ENCODE peak calls at places on chromosome 17, in four cellular contexts. B is IMR-90, M is endothelial cell of umbilical vein, C is K562. P is an unnamed sample.

GRCh38 chr17:35373984-35374765 is 754 bp upstream of the SLFN11 start:
- DNase-seq in B (peak; percentile 55), C (no peak), M (no peak), P (no peak)

GRCh38 chr17:59345476-59345875 is 14.0 kb downstream of the YPEL2 start:
- DNase-seq in C (no peak), B (no peak), M (no peak), P (no peak)

GRCh38 chr17:77470800-77471733 is 330.3 kb downstream of the SEC14L1 start:
- DNase-seq in B (peak; percentile 43), M (no peak), C (peak; percentile 63), P (no peak)

GRCh38 chr17:41781404-41782110 is 5.0 kb downstream of the JUP start:
- DNase-seq in M (no peak), B (no peak), C (no peak), P (no peak)

GRCh38 chr17:79513805-79514535 is 96.9 kb downstream of the RBFOX3 start:
- DNase-seq in C (peak; percentile 67), B (no peak), M (no peak), P (no peak)

GRCh38 chr17:38750044-38750311 is 1.8 kb upstream of the PCGF2 start:
- DNase-seq in C (no peak), B (no peak), M (no peak), P (no peak)

GRCh38 chr17:37447641-37448040 is 41.0 kb downstream of the TADA2A start:
- DNase-seq in M (peak; percentile 29), C (no peak), B (peak; percentile 51), P (no peak)

GRCh38 chr17:21044971-21045370 is 2.2 kb upstream of the USP22 start:
- DNase-seq in M (no peak), B (no peak), C (no peak), P (no peak)

GRCh38 chr17:49841548-49841947 is 6.3 kb downstream of the TAC4 start:
- DNase-seq in B (no peak), C (no peak), M (no peak), P (no peak)

GRCh38 chr17:47225911-47226688 is 17.0 kb downstream of the MYL4 start:
- DNase-seq in C (no peak), B (peak; percentile 47), M (peak; percentile 73), P (no peak)

GRCh38 chr17:28807925-28808641 is 34.5 kb downstream of the FAM222B start:
- DNase-seq in C (no peak), B (peak; percentile 92), M (peak; percentile 95), P (peak; percentile 35)

GRCh38 chr17:18186271-18186982 is 2.8 kb downstream of the ALKBH5 start:
- DNase-seq in C (no peak), B (peak; percentile 47), M (peak; percentile 33), P (no peak)

GRCh38 chr17:31371511-31372097 is 19.9 kb upstream of the RAB11FIP4 start:
- DNase-seq in M (peak; percentile 52), B (peak; percentile 73), C (no peak), P (no peak)

GRCh38 chr17:77933777-77934398 is 24.6 kb upstream of the TNRC6C start:
- DNase-seq in C (no peak), M (no peak), B (no peak), P (no peak)

GRCh38 chr17:31646642-31647041 is 212.4 kb downstream of the COPRS start:
- DNase-seq in C (no peak), M (no peak), B (no peak), P (no peak)

GRCh38 chr17:53516643-53517042 is 306.1 kb upstream of the KIF2B start:
- DNase-seq in C (no peak), M (no peak), B (no peak), P (no peak)

GRCh38 chr17:63316100-63316499 is 130.0 kb downstream of the CYB561 start:
- DNase-seq in B (peak; percentile 19), M (no peak), C (no peak), P (no peak)

GRCh38 chr17:6573982-6574688 is 17.8 kb upstream of the PITPNM3 start:
- DNase-seq in B (no peak), C (no peak), M (no peak), P (no peak)

GRCh38 chr17:6575596-6575988 is 19.2 kb upstream of the PITPNM3 start:
- DNase-seq in C (no peak), B (no peak), M (no peak), P (no peak)

GRCh38 chr17:6576038-6576437 is 19.7 kb upstream of the PITPNM3 start:
- DNase-seq in C (no peak), M (no peak), B (no peak), P (no peak)

GRCh38 chr17:6572997-6573396 is 16.6 kb upstream of the PITPNM3 start:
- DNase-seq in B (no peak), C (no peak), M (no peak), P (no peak)

GRCh38 chr17:6574689-6575595 is 18.6 kb upstream of the PITPNM3 start:
- DNase-seq in B (peak; percentile 73), M (peak; percentile 69), C (peak; percentile 65), P (no peak)
- H3K27ac ChIP-seq in B (peak overlapping the region; percentile 29), M (peak overlapping the region; percentile 19), C (peak overlapping the region; percentile 80), P (no peak overlapping the region)

DNA sequence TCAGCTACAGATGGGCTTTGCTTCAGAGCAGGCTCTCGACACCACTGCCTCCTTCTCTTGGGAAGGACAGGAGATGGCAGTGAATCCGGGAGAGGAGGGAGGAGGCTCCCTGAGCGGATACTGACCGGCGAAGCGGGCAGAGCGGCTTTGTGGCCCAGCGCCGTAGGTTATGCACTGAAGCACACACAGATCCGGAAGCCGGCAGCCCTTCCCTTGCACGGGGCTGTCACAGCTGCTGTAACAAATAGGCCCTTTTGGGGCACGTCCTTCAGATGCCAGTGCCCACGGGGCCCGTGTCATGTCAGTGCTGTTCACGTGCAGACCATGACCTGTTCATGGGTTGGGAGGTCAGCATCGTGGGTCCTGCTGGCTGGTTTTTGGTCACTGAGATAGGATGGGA is 144.7 kb upstream of the CHMP6 start:
- DNase-seq in B (no peak), C (no peak), M (no peak), P (no peak)
- H3K4me3 ChIP-seq in B (no peak overlapping the region), C (no peak overlapping the region), M (no peak overlapping the region), P (no peak overlapping the region)

GRCh38 chr17:82049106-82049505 is 2.5 kb downstream of the RFNG start:
- DNase-seq in C (no peak), B (no peak), M (no peak), P (no peak)
- H3K9me1 ChIP-seq in C (peaks cover 2% of the 10 kb centered on the region), B (peaks cover 7% of the 10 kb centered on the region), M (no peaks in the 10 kb centered on the region), P (no peaks in the 10 kb centered on the region)

GRCh38 chr17:57092171-57092570 is 7.1 kb downstream of the AKAP1 start:
- DNase-seq in C (no peak), B (peak; percentile 72), M (no peak), P (no peak)
- H3K27ac ChIP-seq in C (no peak overlapping the region), B (peak overlapping the region; percentile 54), M (no peak overlapping the region), P (no peak overlapping the region)

GRCh38 chr17:9002610-9003354 is 18.5 kb upstream of the NTN1 start:
- DNase-seq in M (no peak), C (no peak), B (no peak), P (no peak)
- H3K4me3 ChIP-seq in M (no peak overlapping the region), C (no peak overlapping the region), B (no peak overlapping the region), P (no peak overlapping the region)

GRCh38 chr17:826778-827177 is 44.6 kb downstream of the MRM3 start:
- DNase-seq in B (no peak), C (no peak), M (no peak), P (no peak)

GRCh38 chr17:828761-829160 is 46.6 kb downstream of the MRM3 start:
- DNase-seq in C (no peak), M (no peak), B (no peak), P (no peak)

GRCh38 chr17:830950-831349 is 48.8 kb downstream of the MRM3 start:
- DNase-seq in M (no peak), C (no peak), B (no peak), P (no peak)

GRCh38 chr17:834136-834535 is 52.0 kb downstream of the MRM3 start:
- DNase-seq in B (no peak), C (no peak), M (no peak), P (no peak)

GRCh38 chr17:830381-830780 is 48.2 kb downstream of the MRM3 start:
- DNase-seq in B (no peak), M (no peak), C (no peak), P (no peak)
- H3K9me1 ChIP-seq in B (peaks cover 6% of the 10 kb centered on the region), M (no peaks in the 10 kb centered on the region), C (no peaks in the 10 kb centered on the region), P (no peaks in the 10 kb centered on the region)

DNA sequence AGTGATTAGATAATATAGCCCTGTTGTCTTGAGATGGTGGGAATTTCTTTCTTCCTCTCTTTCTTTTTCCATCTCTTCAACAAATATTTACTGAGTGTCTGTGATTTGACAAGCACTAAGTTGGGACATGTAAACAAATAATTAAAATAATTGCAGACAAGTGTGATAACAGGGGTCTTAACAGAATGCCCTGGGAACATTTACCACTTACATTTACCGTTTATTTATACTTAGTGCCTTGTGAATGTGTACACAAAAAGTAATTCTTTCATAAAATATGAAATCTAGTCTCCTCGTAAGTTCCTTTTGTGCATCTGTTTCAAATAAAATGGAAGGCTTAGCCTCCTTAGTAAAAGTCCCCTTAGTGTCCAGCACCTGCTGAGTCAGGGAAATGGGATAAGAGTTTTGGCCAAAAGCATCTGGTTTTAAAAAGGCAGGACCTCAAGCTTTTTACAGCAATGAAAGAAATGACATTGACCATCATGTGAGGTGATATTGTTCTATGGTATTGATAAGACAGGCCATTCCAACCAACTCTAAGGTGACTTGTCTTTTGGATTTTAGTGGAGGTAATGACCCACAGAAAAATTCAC is 188.2 kb downstream of the HS3ST3B1 start:
- DNase-seq in C (no peak), B (no peak), M (no peak), P (no peak)
- H3K27ac ChIP-seq in C (no peak overlapping the region), B (no peak overlapping the region), M (no peak overlapping the region), P (no peak overlapping the region)